ENCODE peak calls at places on chromosomes 6 and 20, in four cellular contexts. R is lower lobe of right lung; L is transverse colon; F is CD8-positive, alpha-beta T cell. S is an unnamed sample.

GRCh38 chr6:130376921-130377320 is 11.1 kb downstream of the TMEM200A start:
- DNase-seq in R (no peak), L (no peak), F (no peak), S (no peak)

GRCh38 chr6:38517005-38517404 is 122.7 kb downstream of the BTBD9 start:
- DNase-seq in R (no peak), L (no peak), F (no peak), S (no peak)

GRCh38 chr6:147078106-147078505 is 126.1 kb upstream of the STXBP5 start:
- DNase-seq in R (no peak), L (no peak), F (no peak), S (no peak)

GRCh38 chr6:119129148-119129967 is 50.9 kb upstream of the FAM184A start:
- DNase-seq in R (no peak), L (no peak), F (no peak), S (no peak)

GRCh38 chr6:133241901-133242760 is 974 bp downstream of the EYA4 start:
- DNase-seq in R (no peak), L (no peak), F (no peak), S (no peak)

GRCh38 chr6:140546640-140547039 is 1172.2 kb upstream of the CITED2 start:
- DNase-seq in R (no peak), L (no peak), F (no peak), S (no peak)

GRCh38 chr20:50270569-50270968 is 79.9 kb downstream of the CEBPB start:
- DNase-seq in R (peak; percentile 76), L (no peak), F (no peak), S (no peak)

GRCh38 chr6:10794239-10794638 is 44.1 kb downstream of the MAK start:
- DNase-seq in R (no peak), L (no peak), F (no peak), S (no peak)

GRCh38 chr6:56649053-56649769 is 6.5 kb upstream of the DST start:
- DNase-seq in R (no peak), L (no peak), F (no peak), S (no peak)

GRCh38 chr6:2376429-2377355 is 131.3 kb upstream of the GMDS start:
- DNase-seq in R (no peak), L (peak; percentile 44), F (no peak), S (peak; percentile 91)

GRCh38 chr6:31952140-31952805 is 6.4 kb downstream of the CFB start:
- DNase-seq in R (peak; percentile 81), L (peak; percentile 61), F (peak; percentile 33), S (no peak)

GRCh38 chr20:57650756-57651483 is 30.7 kb upstream of the ZBP1 start:
- DNase-seq in R (peak; percentile 30), L (no peak), F (peak; percentile 7), S (no peak)

GRCh38 chr6:28648878-28649375 is 123.2 kb downstream of the GPX5 start:
- DNase-seq in R (no peak), L (no peak), F (no peak), S (no peak)

GRCh38 chr6:35047265-35048011 is 93.7 kb downstream of the TCP11 start:
- DNase-seq in R (no peak), L (peak; percentile 26), F (no peak), S (peak; percentile 38)

GRCh38 chr20:62599216-62600110 is 42.8 kb upstream of the SLCO4A1 start:
- DNase-seq in R (no peak), L (no peak), F (no peak), S (no peak)

GRCh38 chr6:125745281-125746018 is 4.0 kb upstream of the HEY2 start:
- DNase-seq in R (no peak), L (no peak), F (no peak), S (no peak)

GRCh38 chr6:85458782-85459181 is 8.9 kb downstream of the NT5E start:
- DNase-seq in R (no peak), L (no peak), F (no peak), S (no peak)

GRCh38 chr6:113856571-113857564 is at the start of gene MARCKS:
- DNase-seq in R (peak; percentile 79), L (peak; percentile 88), F (no peak), S (peak; percentile 75)

GRCh38 chr6:162262466-162263196 is 464.9 kb downstream of the PRKN start:
- DNase-seq in R (no peak), L (no peak), F (no peak), S (no peak)

GRCh38 chr6:63493557-63493956 is 78.7 kb upstream of the LOC128125822 start:
- DNase-seq in R (no peak), L (no peak), F (no peak), S (no peak)

GRCh38 chr20:24862606-24863005 is 86.5 kb upstream of the CST7 start:
- DNase-seq in R (no peak), L (no peak), F (no peak), S (no peak)

GRCh38 chr6:109056661-109057060 is 38.0 kb downstream of the SESN1 start:
- DNase-seq in R (no peak), L (no peak), F (no peak), S (no peak)

GRCh38 chr6:25035451-25036435 is 100.0 kb upstream of the RIPOR2 start:
- DNase-seq in R (no peak), L (no peak), F (no peak), S (no peak)

GRCh38 chr20:23126281-23127061 is 40.3 kb upstream of the CD93 start:
- DNase-seq in R (no peak), L (no peak), F (no peak), S (no peak)

GRCh38 chr6:18405477-18406293 is 18.5 kb downstream of the RNF144B start:
- DNase-seq in R (no peak), L (no peak), F (no peak), S (peak; percentile 88)

GRCh38 chr6:52731719-52732118 is 31.6 kb downstream of the GSTA2 start:
- DNase-seq in R (no peak), L (no peak), F (no peak), S (no peak)

GRCh38 chr6:139568956-139569538 is 194.6 kb upstream of the CITED2 start:
- DNase-seq in R (no peak), L (no peak), F (no peak), S (peak; percentile 60)

GRCh38 chr20:45010399-45010828 is 44.1 kb downstream of the STK4 start:
- DNase-seq in R (no peak), L (no peak), F (no peak), S (no peak)

GRCh38 chr20:8790442-8791074 is 278.3 kb upstream of the PLCB4 start:
- DNase-seq in R (no peak), L (peak; percentile 40), F (no peak), S (no peak)

GRCh38 chr20:24695529-24696225 is 226.2 kb downstream of the SYNDIG1 start:
- DNase-seq in R (no peak), L (no peak), F (no peak), S (no peak)

GRCh38 chr6:85494551-85495337 is 44.9 kb downstream of the NT5E start:
- DNase-seq in R (no peak), L (no peak), F (no peak), S (no peak)

GRCh38 chr6:28002181-28002580 is 45.1 kb downstream of the OR2B6 start:
- DNase-seq in R (no peak), L (no peak), F (no peak), S (no peak)

GRCh38 chr6:23633986-23634385 is 492.0 kb upstream of the NRSN1 start:
- DNase-seq in R (no peak), L (no peak), F (no peak), S (no peak)

GRCh38 chr20:17682103-17682888 is at the start of gene RRBP1:
- DNase-seq in R (peak; percentile 99), L (peak; percentile 99), F (peak; percentile 95), S (peak; percentile 89)

GRCh38 chr20:62804632-62805364 is at the start of gene OGFR:
- DNase-seq in R (peak; percentile 77), L (peak; percentile 78), F (peak; percentile 74), S (no peak)

GRCh38 chr20:53800883-53801604 is 207.4 kb upstream of the ZNF217 start:
- DNase-seq in R (no peak), L (peak; percentile 65), F (no peak), S (no peak)

GRCh38 chr6:1749041-1749440 is 139.3 kb downstream of the FOXC1 start:
- DNase-seq in R (no peak), L (peak; percentile 44), F (no peak), S (no peak)

GRCh38 chr6:87293526-87293925 is 28.9 kb upstream of the SMIM8 start:
- DNase-seq in R (no peak), L (no peak), F (no peak), S (no peak)

GRCh38 chr6:70112686-70113570 is 190.0 kb downstream of the COL9A1 start:
- DNase-seq in R (no peak), L (no peak), F (no peak), S (no peak)

GRCh38 chr6:138287144-138287955 is 69.1 kb upstream of the PBOV1 start:
- DNase-seq in R (peak; percentile 50), L (peak; percentile 67), F (peak; percentile 55), S (no peak)
- TF ChIP-seq CTCF in R (peak; percentile 72), L (peak; percentile 68), F (peak; percentile 47), S (peak; percentile 46)

DNA sequence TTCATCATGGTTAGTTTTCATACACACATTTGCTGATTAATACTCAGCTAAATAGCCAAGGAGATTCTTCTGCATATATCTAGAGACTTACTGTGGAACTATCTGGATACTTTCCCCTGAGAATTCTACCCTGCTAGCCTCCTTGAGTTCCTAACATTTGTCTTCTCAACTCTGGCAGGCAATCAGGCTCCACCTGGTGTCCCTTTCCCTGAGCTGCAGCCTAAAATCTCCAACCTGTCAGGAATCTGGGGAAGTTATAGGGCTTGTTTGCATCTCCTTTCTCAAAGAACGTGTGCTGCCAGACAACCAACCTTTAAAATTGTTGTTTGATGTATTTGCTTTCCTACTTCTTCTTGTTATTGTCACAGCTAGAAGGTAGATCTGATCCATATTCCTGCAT is 73.4 kb downstream of the FUT9 start:
- DNase-seq in R (no peak), L (no peak), F (no peak), S (no peak)
- TF ChIP-seq CTCF in R (no peak), L (no peak), F (no peak), S (no peak)

GRCh38 chr20:33666293-33667244 is at the start of gene ACTL10:
- DNase-seq in R (peak; percentile 98), L (peak; percentile 99), F (peak; percentile 81), S (peak; percentile 91)
- TF ChIP-seq CTCF in R (peak; percentile 44), L (peak; percentile 16), F (no peak), S (peak; percentile 51)

GRCh38 chr6:151916075-151916474 is 108.6 kb downstream of the ESR1 start:
- DNase-seq in R (no peak), L (no peak), F (no peak), S (no peak)

GRCh38 chr6:151905854-151906253 is 98.4 kb downstream of the ESR1 start:
- DNase-seq in R (no peak), L (no peak), F (no peak), S (no peak)

GRCh38 chr6:151914475-151914874 is 107.0 kb downstream of the ESR1 start:
- DNase-seq in R (no peak), L (no peak), F (no peak), S (no peak)

GRCh38 chr6:151916680-151917164 is 109.2 kb downstream of the ESR1 start:
- DNase-seq in R (no peak), L (no peak), F (no peak), S (peak; percentile 95)

DNA sequence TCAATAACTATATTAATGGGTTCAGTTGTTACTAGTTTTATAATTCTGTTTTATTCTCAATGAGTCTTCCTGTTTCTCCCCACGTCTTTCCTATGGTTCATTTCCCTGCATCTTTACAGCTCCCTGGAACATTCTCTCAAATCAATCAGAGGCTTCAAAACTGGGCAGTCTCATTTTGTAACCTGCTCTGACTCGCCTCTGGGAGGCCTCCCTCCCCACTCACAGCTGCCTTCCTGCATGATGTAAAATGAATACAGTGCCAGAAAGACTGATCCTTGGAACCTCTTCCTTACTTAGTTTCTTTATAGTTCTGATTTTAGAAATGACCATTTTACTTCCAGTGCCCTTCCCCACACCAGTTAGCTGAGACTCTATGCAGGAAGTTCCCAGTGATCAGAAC is 103.9 kb downstream of the ESR1 start:
- DNase-seq in R (no peak), L (no peak), F (no peak), S (no peak)
- TF ChIP-seq CTCF in R (no peak), L (no peak), F (no peak), S (no peak)

S was measured in AG09309.